ENCODE peak calls at places on chromosomes 12 and 14, in nine cellular contexts. V is Calu3, E is heart left ventricle, X is pancreas, W is GM06990, U is GM23338, D is AG10803, Q is bronchial epithelial cell, B is BJ. K is an unnamed sample.

GRCh38 chr12:5497329-5498058 is 65.6 kb downstream of the NTF3 start:
- DNase-seq in V (no peak), E (no peak), X (no peak), W (no peak), U (no peak), D (peak; percentile 83), Q (no peak), B (no peak), K (no peak)

GRCh38 chr12:92696240-92696639 is 6.5 kb upstream of the PLEKHG7 start:
- DNase-seq in V (no peak), E (peak; percentile 54), X (no peak), W (no peak), U (no peak), D (peak; percentile 63), Q (no peak), B (no peak), K (no peak)

GRCh38 chr12:52614381-52615207 is 3.8 kb downstream of the KRT73 start:
- DNase-seq in V (no peak), E (no peak), X (no peak), W (no peak), U (no peak), D (no peak), Q (peak; percentile 40), B (no peak), K (peak; percentile 51)

GRCh38 chr12:14577344-14577743 is 9.7 kb upstream of the PLBD1 start:
- DNase-seq in V (no peak), E (no peak), X (no peak), W (no peak), U (no peak), D (peak; percentile 36), Q (peak; percentile 13), B (no peak), K (no peak)

GRCh38 chr12:13777374-13777773 is 204.0 kb downstream of the GRIN2B start:
- DNase-seq in V (no peak), E (no peak), X (no peak), W (no peak), U (peak; percentile 57), D (no peak), Q (no peak), B (no peak), K (no peak)

GRCh38 chr12:106309671-106310313 is 7.3 kb downstream of the TCP11L2 start:
- DNase-seq in V (peak; percentile 47), E (peak; percentile 35), X (no peak), W (no peak), U (no peak), D (peak; percentile 86), Q (peak; percentile 55), B (peak; percentile 50), K (no peak)

GRCh38 chr14:95269493-95269892 is 50.2 kb downstream of the CLMN start:
- DNase-seq in V (no peak), E (no peak), X (no peak), W (no peak), U (no peak), D (no peak), Q (no peak), B (no peak), K (peak; percentile 53)

GRCh38 chr12:107847430-107847829 is 72.9 kb downstream of the ASCL4 start:
- DNase-seq in V (no peak), E (no peak), X (no peak), W (no peak), U (no peak), D (no peak), Q (peak; percentile 23), B (no peak), K (no peak)

GRCh38 chr12:49730050-49730449 is 11.3 kb upstream of the TMBIM6 start:
- DNase-seq in V (no peak), E (no peak), X (no peak), W (no peak), U (no peak), D (no peak), Q (no peak), B (no peak), K (no peak)

GRCh38 chr14:65604946-65605345 is 192.4 kb downstream of the FUT8 start:
- DNase-seq in V (no peak), E (no peak), X (no peak), W (peak; percentile 6), U (no peak), D (no peak), Q (peak; percentile 23), B (no peak), K (no peak)

GRCh38 chr12:18819471-18819870 is 81.6 kb downstream of the CAPZA3 start:
- DNase-seq in V (no peak), E (no peak), X (no peak), W (no peak), U (no peak), D (no peak), Q (no peak), B (no peak), K (no peak)

GRCh38 chr12:88562846-88563582 is 17.3 kb downstream of the KITLG start:
- DNase-seq in V (no peak), E (no peak), X (no peak), W (no peak), U (no peak), D (peak; percentile 60), Q (peak; percentile 80), B (no peak), K (no peak)

GRCh38 chr12:131137009-131137835 is 183.5 kb downstream of the ADGRD1 start:
- DNase-seq in V (no peak), E (no peak), X (no peak), W (no peak), U (no peak), D (no peak), Q (no peak), B (no peak), K (no peak)

GRCh38 chr12:131138638-131139362 is 185.1 kb downstream of the ADGRD1 start:
- DNase-seq in V (no peak), E (no peak), X (no peak), W (no peak), U (no peak), D (no peak), Q (no peak), B (no peak), K (no peak)

GRCh38 chr12:131136539-131136872 is 182.8 kb downstream of the ADGRD1 start:
- DNase-seq in V (no peak), E (no peak), X (no peak), W (no peak), U (no peak), D (no peak), Q (no peak), B (no peak), K (no peak)

GRCh38 chr12:131139363-131140068 is 185.8 kb downstream of the ADGRD1 start:
- DNase-seq in V (no peak), E (no peak), X (peak; percentile 11), W (no peak), U (no peak), D (no peak), Q (no peak), B (no peak), K (no peak)

DNA sequence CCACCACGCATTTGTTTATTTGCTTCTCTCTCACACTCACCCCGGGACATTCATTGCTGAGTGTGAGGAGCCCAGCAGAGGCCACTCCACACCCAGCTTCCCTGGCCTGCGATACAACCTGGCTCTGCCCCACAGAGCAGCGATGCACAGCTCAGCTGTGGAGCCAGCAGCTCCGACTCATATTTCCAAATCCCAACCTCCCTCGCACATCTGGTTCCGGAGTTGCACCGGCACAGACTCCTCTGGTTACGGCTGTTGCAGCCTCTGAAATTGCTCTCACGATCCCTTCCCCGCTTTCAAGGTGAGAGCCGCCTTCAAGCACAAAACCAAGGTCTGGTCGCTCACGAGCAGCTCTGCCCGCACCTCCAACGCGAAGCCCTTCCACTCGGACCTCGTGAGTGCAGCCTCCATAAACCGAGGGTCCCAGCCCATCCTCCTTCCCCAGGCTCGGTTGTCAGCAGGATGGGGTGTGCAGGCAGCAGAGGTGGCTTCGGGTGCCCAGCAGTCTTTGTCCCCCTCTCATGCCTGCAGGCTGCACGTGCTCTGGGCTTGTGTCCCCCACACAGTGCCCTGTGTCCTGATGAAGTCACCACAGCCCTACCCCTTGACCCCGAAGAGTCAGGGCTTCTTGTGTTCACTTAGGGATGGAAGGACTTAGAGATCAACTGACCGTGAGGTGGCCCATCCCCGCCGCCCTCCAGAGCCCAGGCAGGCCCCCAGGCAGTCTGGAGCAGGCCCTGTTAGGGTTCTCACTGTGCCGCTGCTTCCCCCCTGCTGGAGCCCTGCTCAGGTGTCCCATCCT is 184.3 kb downstream of the ADGRD1 start:
- DNase-seq in V (no peak), E (no peak), X (no peak), W (no peak), U (no peak), D (peak; percentile 19), Q (no peak), B (no peak), K (no peak)
- TF ChIP-seq CTCF in V (no peak), E (no peak), X (no peak), W (no peak), U (peak; percentile 41), D (no peak), Q (no peak), B (no peak), K (peak; percentile 27)

GRCh38 chr14:88007608-88008007 is 2.7 kb downstream of the GPR65 start:
- DNase-seq in V (no peak), E (no peak), X (no peak), W (no peak), U (no peak), D (no peak), Q (no peak), B (no peak), K (no peak)

GRCh38 chr14:88004637-88005036 is 298 bp upstream of the GPR65 start:
- DNase-seq in V (no peak), E (no peak), X (no peak), W (no peak), U (no peak), D (no peak), Q (no peak), B (no peak), K (no peak)

GRCh38 chr14:88005978-88006851 is 1.3 kb downstream of the GPR65 start:
- DNase-seq in V (no peak), E (no peak), X (no peak), W (peak; percentile 75), U (no peak), D (peak; percentile 15), Q (no peak), B (no peak), K (no peak)

GRCh38 chr14:88002421-88002820 is 2.5 kb upstream of the GPR65 start:
- DNase-seq in V (no peak), E (no peak), X (no peak), W (no peak), U (no peak), D (no peak), Q (no peak), B (no peak), K (no peak)

GRCh38 chr14:88005050-88005481 is at the start of gene GPR65:
- DNase-seq in V (no peak), E (no peak), X (no peak), W (peak; percentile 67), U (no peak), D (peak; percentile 28), Q (no peak), B (no peak), K (no peak)
- TF ChIP-seq CTCF in V (no peak), E (no peak), X (no peak), W (no peak), U (no peak), D (no peak), Q (no peak), B (no peak), K (no peak)

GRCh38 chr14:70640938-70641547 is 673 bp upstream of the TTC9 start:
- DNase-seq in V (peak; percentile 40), E (no peak), X (peak; percentile 28), W (peak; percentile 82), U (peak; percentile 52), D (no peak), Q (peak; percentile 57), B (no peak), K (no peak)
- TF ChIP-seq CTCF in V (no peak), E (no peak), X (no peak), W (no peak), U (no peak), D (no peak), Q (no peak), B (no peak), K (no peak)

GRCh38 chr12:94329366-94329765 is 130.3 kb downstream of the CEP83 start:
- DNase-seq in V (no peak), E (no peak), X (no peak), W (no peak), U (no peak), D (no peak), Q (no peak), B (no peak), K (no peak)
- TF ChIP-seq CTCF in V (no peak), E (no peak), X (no peak), W (peak; percentile 9), U (no peak), D (peak; percentile 5), Q (no peak), B (no peak), K (no peak)

K was measured in type B pancreatic cell.